ENCODE peak calls at places on chromosomes 11 and 22, in six cellular contexts. P is MCF 10A, A is NCI-H1417, S is breast epithelium, X is COR-L47, Z is NCI-H526 treated with DMSO at 0.1 percent for 48 hours. B is an unnamed sample.
A peak's percentile ranks its signal among the peaks of the same experiment; 100 is the strongest.

GRCh38 chr11:72673284-72673942 is 809 bp downstream of the PDE2A start:
- DNase-seq in P (no peak), A (no peak), S (no peak), X (no peak), Z (no peak), B (no peak)

GRCh38 chr22:33194529-33194928 is 136.3 kb upstream of the SYN3 start:
- DNase-seq in P (no peak), A (no peak), S (no peak), X (no peak), Z (no peak), B (no peak)

GRCh38 chr11:75499423-75500305 is 26.1 kb downstream of the GDPD5 start:
- DNase-seq in P (peak; percentile 88), A (no peak), S (peak; percentile 28), X (no peak), Z (no peak), B (no peak)

GRCh38 chr22:49838771-49839717 is 11.4 kb upstream of the BRD1 start:
- DNase-seq in P (no peak), A (no peak), S (no peak), X (no peak), Z (no peak), B (no peak)

GRCh38 chr11:109422755-109423113 is 744 bp downstream of the C11orf87 start:
- DNase-seq in P (no peak), A (peak; percentile 75), S (no peak), X (no peak), Z (peak; percentile 93), B (no peak)

GRCh38 chr22:29314074-29314473 is 1.4 kb downstream of the RASL10A start:
- DNase-seq in P (no peak), A (no peak), S (no peak), X (no peak), Z (peak; percentile 13), B (no peak)

GRCh38 chr11:76663912-76664440 is 6.6 kb downstream of the LRRC32 start:
- DNase-seq in P (no peak), A (no peak), S (no peak), X (no peak), Z (no peak), B (no peak)

GRCh38 chr11:113384551-113384950 is 3.0 kb upstream of the ANKK1 start:
- DNase-seq in P (peak; percentile 98), A (peak; percentile 41), S (peak; percentile 93), X (no peak), Z (peak; percentile 99), B (no peak)

GRCh38 chr22:37549704-37550059 is 10.6 kb upstream of the CDC42EP1 start:
- DNase-seq in P (peak; percentile 47), A (no peak), S (peak; percentile 76), X (peak; percentile 65), Z (no peak), B (peak; percentile 38)

GRCh38 chr11:2827256-2827655 is 58.3 kb downstream of the CDKN1C start:
- DNase-seq in P (no peak), A (no peak), S (no peak), X (no peak), Z (no peak), B (no peak)

B was measured in retina.